ENCODE peak calls at places on chromosomes 4 and X, in four cellular contexts. W is endothelial cell of umbilical vein, S is IMR-90, J is K562. G is an unnamed sample.

GRCh38 chr4:26753642-26754041 is 107.0 kb upstream of the STIM2 start:
- DNase-seq in W (no peak), S (peak; percentile 68), J (no peak), G (no peak)

GRCh38 chr4:133866328-133866699 is 335.3 kb downstream of the PABPC4L start:
- DNase-seq in W (no peak), S (peak; percentile 28), J (no peak), G (no peak)

GRCh38 chrX:153875391-153876111 is 10.4 kb downstream of the L1CAM start:
- DNase-seq in W (peak; percentile 39), S (no peak), J (peak; percentile 65), G (no peak)

GRCh38 chr4:76562851-76563803 is 128.1 kb downstream of the SHROOM3 start:
- DNase-seq in W (no peak), S (no peak), J (no peak), G (no peak)

GRCh38 chr4:19774690-19775256 is 476.9 kb upstream of the SLIT2 start:
- DNase-seq in W (no peak), S (peak; percentile 44), J (no peak), G (no peak)

GRCh38 chr4:8099981-8100464 is 58.6 kb downstream of the ABLIM2 start:
- DNase-seq in W (no peak), S (no peak), J (no peak), G (no peak)

GRCh38 chrX:69093960-69094935 is 71.0 kb downstream of the PJA1 start:
- DNase-seq in W (peak; percentile 26), S (peak; percentile 60), J (peak; percentile 64), G (no peak)

GRCh38 chr4:104394409-104394813 is 100.3 kb downstream of the CXXC4 start:
- DNase-seq in W (no peak), S (no peak), J (no peak), G (no peak)

GRCh38 chrX:122087353-122087752 is 1039.9 kb downstream of the GLUD2 start:
- DNase-seq in W (no peak), S (no peak), J (no peak), G (no peak)

GRCh38 chr4:61397174-61397573 is 197.0 kb downstream of the ADGRL3 start:
- DNase-seq in W (no peak), S (peak; percentile 1), J (no peak), G (no peak)

GRCh38 chrX:67614006-67614405 is 70.2 kb downstream of the AR start:
- DNase-seq in W (peak; percentile 86), S (no peak), J (no peak), G (no peak)

GRCh38 chr4:138275946-138276621 is 33.9 kb upstream of the SLC7A11 start:
- DNase-seq in W (peak; percentile 83), S (peak; percentile 91), J (no peak), G (peak; percentile 19)

GRCh38 chrX:6917666-6918065 is 229.8 kb upstream of the STS start:
- DNase-seq in W (no peak), S (no peak), J (no peak), G (no peak)

GRCh38 chr4:1653776-1654175 is 30.3 kb downstream of the FAM53A start:
- DNase-seq in W (no peak), S (no peak), J (no peak), G (no peak)

GRCh38 chrX:78321809-78322208 is 5.6 kb downstream of the CYSLTR1 start:
- DNase-seq in W (no peak), S (no peak), J (no peak), G (no peak)

GRCh38 chr4:55435136-55435535 is 39.4 kb downstream of the TMEM165 start:
- DNase-seq in W (peak; percentile 69), S (peak; percentile 48), J (peak; percentile 13), G (no peak)

GRCh38 chr4:154367659-154368058 is 123.9 kb downstream of the DCHS2 start:
- DNase-seq in W (no peak), S (no peak), J (no peak), G (no peak)

GRCh38 chr4:31193516-31193915 is 473.3 kb downstream of the PCDH7 start:
- DNase-seq in W (peak; percentile 14), S (no peak), J (no peak), G (no peak)

GRCh38 chr4:61445374-61446063 is 245.4 kb downstream of the ADGRL3 start:
- DNase-seq in W (no peak), S (no peak), J (no peak), G (no peak)

GRCh38 chr4:163395055-163395454 is 51.4 kb downstream of the NPY5R start:
- DNase-seq in W (no peak), S (peak; percentile 28), J (no peak), G (no peak)

GRCh38 chrX:69234624-69235023 is 69.4 kb upstream of the PJA1 start:
- DNase-seq in W (no peak), S (no peak), J (no peak), G (no peak)

GRCh38 chr4:98343640-98344039 is 82.5 kb downstream of the RAP1GDS1 start:
- DNase-seq in W (no peak), S (no peak), J (no peak), G (no peak)

GRCh38 chr4:80266267-80266901 is at the start of gene FGF5:
- DNase-seq in W (peak; percentile 38), S (peak; percentile 94), J (peak; percentile 85), G (no peak)

GRCh38 chr4:10983885-10984284 is 299.3 kb upstream of the CLNK start:
- DNase-seq in W (no peak), S (no peak), J (no peak), G (no peak)

GRCh38 chr4:10983274-10983673 is 298.7 kb upstream of the CLNK start:
- DNase-seq in W (no peak), S (no peak), J (no peak), G (no peak)

GRCh38 chr4:10984815-10985214 is 300.2 kb upstream of the CLNK start:
- DNase-seq in W (no peak), S (no peak), J (no peak), G (no peak)

GRCh38 chr4:10981611-10982010 is 297.0 kb upstream of the CLNK start:
- DNase-seq in W (no peak), S (no peak), J (no peak), G (no peak)

DNA sequence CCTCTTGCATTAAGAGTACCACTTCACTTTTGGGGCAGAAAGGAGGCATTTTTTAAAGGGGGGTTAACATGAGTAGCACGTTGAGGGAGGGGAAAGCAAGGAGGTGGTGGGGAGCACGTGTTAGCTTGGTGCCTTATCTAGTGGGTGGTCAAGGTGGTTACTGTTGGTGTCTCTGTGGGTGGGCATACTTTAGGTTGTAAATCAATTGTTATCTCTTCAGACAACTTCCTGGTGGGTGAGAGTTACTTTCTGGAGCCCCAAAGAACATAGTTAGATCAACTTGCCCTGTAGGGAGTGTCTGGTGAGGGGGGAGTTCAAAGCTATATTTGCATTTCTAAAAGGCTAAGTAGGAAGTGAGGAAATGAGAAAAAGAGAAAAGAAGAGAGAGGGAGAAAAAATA is 297.7 kb upstream of the CLNK start:
- DNase-seq in W (no peak), S (no peak), J (no peak), G (no peak)
- H3K27ac ChIP-seq in W (no peak overlapping the region), S (no peak overlapping the region), J (no peak overlapping the region), G (no peak overlapping the region)

DNA sequence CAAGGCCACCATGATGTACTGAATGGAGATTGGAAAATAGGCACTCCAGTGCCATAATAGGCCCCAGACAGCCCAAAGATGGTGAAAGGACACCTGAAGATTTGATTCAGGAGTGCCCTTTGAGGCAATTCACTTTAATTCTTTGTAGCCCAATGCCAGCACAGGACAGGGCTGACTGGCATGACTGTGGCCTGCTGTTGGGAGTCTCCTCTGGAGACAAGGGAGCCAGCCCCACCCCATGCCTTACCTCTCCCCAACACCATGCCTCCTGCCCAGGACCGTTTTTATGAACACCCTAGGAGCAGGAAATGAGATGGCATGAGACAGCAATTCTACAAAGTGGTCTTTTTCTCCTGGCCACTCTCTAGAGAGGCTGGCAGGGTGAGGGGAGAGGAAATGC is 94.3 kb upstream of the MAMLD1 start:
- DNase-seq in W (no peak), S (no peak), J (no peak), G (no peak)
- H3K9me1 ChIP-seq in W (no peaks in the 10 kb centered on the region), S (no peaks in the 10 kb centered on the region), J (no peaks in the 10 kb centered on the region), G (no peaks in the 10 kb centered on the region)

DNA sequence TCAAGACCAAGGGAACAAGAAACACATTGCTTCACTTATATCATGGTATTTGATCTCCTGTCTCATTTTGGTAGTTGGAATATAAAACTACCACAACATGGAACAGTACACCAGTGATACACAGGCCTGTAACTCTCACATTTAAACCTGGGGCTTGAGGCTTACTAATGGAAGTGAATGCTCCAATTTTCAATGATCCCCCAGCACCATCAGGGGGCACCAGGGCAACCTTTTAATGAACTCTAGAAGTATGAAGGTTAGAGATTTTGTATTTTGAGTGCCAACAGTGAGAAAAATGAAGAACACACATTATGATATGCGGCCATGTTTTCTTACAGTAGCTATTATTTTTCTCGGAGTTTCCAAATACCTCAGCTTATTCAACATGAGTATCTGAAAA is 50.7 kb downstream of the C4orf33 start:
- DNase-seq in W (no peak), S (no peak), J (peak; percentile 34), G (no peak)
- TF ChIP-seq CTCF in W (no peak), S (no peak), J (peak; percentile 21), G (no peak)

DNA sequence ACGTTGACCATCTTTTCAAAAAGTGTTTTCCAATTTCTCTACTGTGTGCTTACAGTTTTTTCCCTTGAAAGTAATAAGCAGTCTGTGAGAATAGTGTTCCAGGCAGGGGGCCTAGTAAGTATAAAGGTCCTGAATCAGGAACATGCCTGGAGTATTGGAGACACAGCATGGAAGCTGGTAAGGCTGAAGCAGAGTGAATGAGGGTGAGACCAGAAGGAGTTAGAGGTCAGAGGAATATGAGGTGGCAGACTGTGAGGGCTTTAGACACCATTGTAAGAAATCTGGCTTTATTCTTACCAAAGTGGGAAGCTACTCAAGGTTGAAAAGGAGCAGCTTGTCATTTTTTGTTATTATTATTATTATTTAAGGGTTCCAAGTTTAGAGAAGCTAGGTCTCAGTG is 107.4 kb downstream of the CT47B1 start:
- DNase-seq in W (no peak), S (no peak), J (no peak), G (no peak)
- H3K27ac ChIP-seq in W (peak overlapping the region; percentile 96), S (no peak overlapping the region), J (no peak overlapping the region), G (no peak overlapping the region)

GRCh38 chrX:63186137-63186536 is 165.0 kb downstream of the SPIN4 start:
- DNase-seq in W (no peak), S (no peak), J (no peak), G (no peak)
- H3K9me1 ChIP-seq in W (no peaks in the 10 kb centered on the region), S (no peaks in the 10 kb centered on the region), J (no peaks in the 10 kb centered on the region), G (no peaks in the 10 kb centered on the region)

DNA sequence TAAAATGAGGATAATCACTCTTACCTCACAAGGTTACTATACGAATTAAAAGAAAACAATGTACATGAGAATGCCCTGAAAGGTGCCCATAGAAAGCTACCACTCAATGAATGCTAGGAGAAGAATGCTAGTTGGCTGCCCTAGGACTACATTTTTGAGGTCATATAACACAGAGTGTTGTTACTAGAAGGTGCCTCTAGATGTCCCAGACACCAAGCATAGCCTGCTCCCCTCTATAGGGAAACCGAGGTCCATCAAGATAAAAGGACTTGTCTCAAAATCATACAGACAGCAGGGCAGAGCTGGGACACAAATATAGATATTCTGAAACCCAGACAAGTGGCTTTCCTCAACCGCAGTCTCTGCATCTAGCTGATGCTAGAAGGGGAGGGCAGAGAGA is 147.0 kb upstream of the ARHGEF9 start:
- DNase-seq in W (no peak), S (no peak), J (no peak), G (no peak)
- TF ChIP-seq CTCF in W (no peak), S (no peak), J (no peak), G (no peak)

GRCh38 chr4:105417624-105418023 is 56.2 kb downstream of the PPA2 start:
- DNase-seq in W (no peak), S (peak; percentile 10), J (no peak), G (no peak)
- H3K27ac ChIP-seq in W (no peak overlapping the region), S (no peak overlapping the region), J (no peak overlapping the region), G (no peak overlapping the region)